ENCODE peak calls at places on chromosomes 4 and X, in seven cellular contexts. N, Q, U, K, I, R and S are unnamed samples.

GRCh38 chrX:20267924-20268701 is 1.4 kb upstream of the RPS6KA3 start:
- DNase-seq in N (peak), Q (no peak), U (peak), K (peak), I (peak), R (no peak), S (peak)

GRCh38 chrX:39837688-39838087 is 260.1 kb downstream of the BCOR start:
- DNase-seq in N (no peak), Q (no peak), U (no peak), K (no peak), I (no peak), R (no peak), S (no peak)

GRCh38 chr4:25065451-25065850 is 34.7 kb upstream of the LGI2 start:
- DNase-seq in N (no peak), Q (no peak), U (no peak), K (no peak), I (no peak), R (no peak), S (no peak)

GRCh38 chr4:26325191-26325590 is 4.4 kb downstream of the RBPJ start:
- DNase-seq in N (no peak), Q (peak), U (no peak), K (no peak), I (no peak), R (no peak), S (peak)

GRCh38 chrX:39653656-39654055 is 444.1 kb downstream of the BCOR start:
- DNase-seq in N (no peak), Q (no peak), U (no peak), K (no peak), I (no peak), R (no peak), S (no peak)

GRCh38 chrX:6813836-6814370 is 279.0 kb upstream of the VCX3A start:
- DNase-seq in N (no peak), Q (peak), U (no peak), K (no peak), I (no peak), R (no peak), S (no peak)

GRCh38 chr4:90419124-90419711 is 292.0 kb downstream of the CCSER1 start:
- DNase-seq in N (no peak), Q (peak), U (no peak), K (no peak), I (no peak), R (no peak), S (peak)

GRCh38 chr4:13523591-13524503 is 20.5 kb downstream of the NKX3-2 start:
- DNase-seq in N (peak), Q (no peak), U (no peak), K (no peak), I (no peak), R (no peak), S (no peak)

GRCh38 chrX:153905481-153906095 is 1.1 kb downstream of the AVPR2 start:
- DNase-seq in N (peak), Q (no peak), U (no peak), K (no peak), I (no peak), R (no peak), S (no peak)

GRCh38 chrX:17738002-17738713 is 865 bp downstream of the SCML1 start:
- DNase-seq in N (peak), Q (peak), U (peak), K (peak), I (peak), R (no peak), S (peak)

GRCh38 chr4:65416875-65417274 is 253.4 kb downstream of the EPHA5 start:
- DNase-seq in N (peak), Q (no peak), U (no peak), K (no peak), I (peak), R (no peak), S (peak)

GRCh38 chr4:183503497-183504063 is 1.3 kb upstream of the ING2 start:
- DNase-seq in N (peak), Q (no peak), U (no peak), K (no peak), I (no peak), R (no peak), S (no peak)

GRCh38 chr4:8725071-8725841 is 132.7 kb downstream of the CPZ start:
- DNase-seq in N (peak), Q (no peak), U (peak), K (peak), I (peak), R (no peak), S (no peak)

GRCh38 chr4:13543648-13544555 is at the start of gene NKX3-2:
- DNase-seq in N (peak), Q (peak), U (no peak), K (peak), I (no peak), R (no peak), S (peak)

GRCh38 chr4:153176938-153177337 is 27.3 kb upstream of the TRIM2 start:
- DNase-seq in N (no peak), Q (no peak), U (peak), K (no peak), I (no peak), R (no peak), S (no peak)

GRCh38 chrX:48937065-48937907 is 18.5 kb upstream of the PIM2 start:
- DNase-seq in N (peak), Q (peak), U (peak), K (peak), I (peak), R (no peak), S (peak)

GRCh38 chr4:182560358-182560757 is 317.2 kb downstream of the TENM3 start:
- DNase-seq in N (no peak), Q (no peak), U (no peak), K (no peak), I (no peak), R (no peak), S (peak)

GRCh38 chr4:186201535-186202230 is 10.3 kb downstream of the CYP4V2 start:
- DNase-seq in N (no peak), Q (peak), U (peak), K (peak), I (peak), R (no peak), S (peak)

GRCh38 chr4:101160792-101161592 is 186.3 kb downstream of the PPP3CA start:
- DNase-seq in N (no peak), Q (no peak), U (no peak), K (no peak), I (no peak), R (no peak), S (no peak)
- H3K4me3 ChIP-seq in N (no peak), Q (no peak), U (no peak), K (no peak), I (no peak), R (no peak), S (no peak)

GRCh38 chr4:148065069-148065468 is 333.2 kb downstream of the ARHGAP10 start:
- DNase-seq in N (no peak), Q (no peak), U (no peak), K (no peak), I (no peak), R (peak), S (peak)

GRCh38 chr4:148064451-148064850 is 332.6 kb downstream of the ARHGAP10 start:
- DNase-seq in N (no peak), Q (no peak), U (no peak), K (no peak), I (no peak), R (no peak), S (no peak)

GRCh38 chr4:148069086-148070010 is 337.5 kb downstream of the ARHGAP10 start:
- DNase-seq in N (no peak), Q (no peak), U (no peak), K (no peak), I (no peak), R (no peak), S (peak)

GRCh38 chr4:148068065-148068911 is 336.4 kb downstream of the ARHGAP10 start:
- DNase-seq in N (no peak), Q (no peak), U (no peak), K (no peak), I (no peak), R (no peak), S (no peak)

GRCh38 chr4:148067307-148067916 is 335.5 kb downstream of the ARHGAP10 start:
- DNase-seq in N (no peak), Q (no peak), U (no peak), K (no peak), I (no peak), R (no peak), S (no peak)
- TF ChIP-seq CTCF in N (no peak), Q (no peak), U (no peak), K (no peak), I (no peak), R (no peak), S (no peak)

GRCh38 chr4:102809190-102809589 is 18.2 kb downstream of the UBE2D3 start:
- DNase-seq in N (no peak), Q (peak), U (no peak), K (no peak), I (no peak), R (no peak), S (no peak)
- H3K4me3 ChIP-seq in N (no peak), Q (no peak), U (no peak), K (no peak), I (no peak), R (no peak), S (no peak)

GRCh38 chr4:6107886-6108285 is 89.7 kb upstream of the C4orf50 start:
- DNase-seq in N (no peak), Q (no peak), U (no peak), K (peak), I (no peak), R (no peak), S (no peak)

GRCh38 chr4:6110681-6111353 is 89.5 kb downstream of the JAKMIP1 start:
- DNase-seq in N (no peak), Q (no peak), U (no peak), K (no peak), I (no peak), R (no peak), S (no peak)

GRCh38 chr4:6111354-6111930 is 88.9 kb downstream of the JAKMIP1 start:
- DNase-seq in N (no peak), Q (no peak), U (no peak), K (no peak), I (no peak), R (no peak), S (no peak)

GRCh38 chr4:6112606-6113290 is 87.6 kb downstream of the JAKMIP1 start:
- DNase-seq in N (no peak), Q (no peak), U (no peak), K (no peak), I (no peak), R (no peak), S (no peak)

GRCh38 chr4:6109842-6110560 is 90.3 kb downstream of the JAKMIP1 start:
- DNase-seq in N (no peak), Q (peak), U (no peak), K (no peak), I (no peak), R (no peak), S (no peak)
- TF ChIP-seq CTCF in N (no peak), Q (peak), U (no peak), K (no peak), I (peak), R (no peak), S (no peak)

GRCh38 chr4:1723131-1723801 is 1.9 kb downstream of the TACC3 start:
- DNase-seq in N (peak), Q (peak), U (no peak), K (no peak), I (no peak), R (no peak), S (no peak)

GRCh38 chr4:1721003-1721665 is at the start of the genes TACC3 and TMEM129:
- DNase-seq in N (peak), Q (peak), U (peak), K (peak), I (peak), R (peak), S (peak)

GRCh38 chr4:1720163-1720983 is 750 bp downstream of the TMEM129 start:
- DNase-seq in N (peak), Q (peak), U (peak), K (peak), I (peak), R (no peak), S (peak)

GRCh38 chr4:1722551-1723071 is 1.3 kb downstream of the TACC3 start:
- DNase-seq in N (peak), Q (peak), U (no peak), K (no peak), I (no peak), R (no peak), S (no peak)

GRCh38 chr4:1721666-1722550 is 587 bp downstream of the TACC3 start:
- DNase-seq in N (peak), Q (peak), U (no peak), K (no peak), I (peak), R (no peak), S (no peak)
- H3K4me3 ChIP-seq in N (no peak), Q (peak), U (peak), K (peak), I (peak), R (peak), S (peak)

DNA sequence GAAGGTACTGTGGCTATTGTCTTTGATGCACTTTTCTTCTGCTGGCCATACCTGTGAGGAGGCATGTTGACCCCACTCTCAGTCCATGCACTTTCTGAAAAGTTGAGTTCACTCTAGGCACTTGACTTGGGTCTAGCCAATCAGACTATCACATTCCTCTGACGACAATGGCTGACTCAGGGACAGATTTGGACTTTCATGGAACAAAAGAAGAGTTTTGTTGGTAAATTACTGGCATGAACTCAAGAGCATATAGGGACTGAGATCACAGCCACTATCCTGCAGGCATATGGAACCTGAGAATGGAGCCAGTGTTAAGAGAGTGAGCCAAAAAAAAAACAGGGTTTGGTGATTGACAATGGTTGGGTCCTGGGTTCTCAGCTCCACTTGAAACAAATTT is 24.6 kb upstream of the CXCL6 start:
- DNase-seq in N (no peak), Q (no peak), U (no peak), K (no peak), I (no peak), R (no peak), S (peak)
- TF ChIP-seq CTCF in N (no peak), Q (no peak), U (no peak), K (no peak), I (no peak), R (no peak), S (no peak)

DNA sequence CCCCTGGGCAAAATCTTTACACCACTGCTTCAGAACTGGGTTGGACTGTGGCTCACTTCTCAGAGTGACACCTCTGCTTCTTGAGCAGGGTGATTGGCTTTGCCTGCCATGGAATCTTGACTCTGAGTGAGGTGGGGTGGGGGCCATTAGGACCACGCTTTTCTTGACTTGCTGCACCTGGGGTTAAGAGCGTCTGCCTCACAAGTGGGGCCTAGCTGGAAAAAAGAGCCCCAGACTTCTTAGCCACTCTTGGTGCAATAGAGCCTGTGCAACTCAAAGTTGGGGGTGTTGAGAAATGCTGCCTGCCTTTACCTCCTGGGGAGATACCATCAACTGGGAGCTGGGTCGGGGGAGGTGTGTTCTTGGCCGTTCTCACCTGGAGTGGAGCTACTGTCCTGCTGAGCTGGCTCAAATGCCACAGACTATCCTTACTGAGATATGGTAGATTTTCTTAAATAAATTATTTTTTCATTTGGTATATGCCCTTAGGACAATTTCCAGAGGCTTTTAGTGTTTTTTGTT is 23.5 kb downstream of the USP9X start:
- DNase-seq in N (no peak), Q (no peak), U (no peak), K (no peak), I (no peak), R (no peak), S (no peak)
- H3K4me3 ChIP-seq in N (no peak), Q (no peak), U (no peak), K (no peak), I (no peak), R (no peak), S (no peak)